ENCODE peak calls at places on chromosomes 16 and 17, in ten cellular contexts. J is A673, W is COR-L47, L is A549, C is fibroblast of lung, N is HT-29, G is brain microvascular endothelial cell, I is mesendoderm, E is NT2/D1, K is tibial nerve. T is an unnamed sample.

GRCh38 chr17:43662432-43663141 is 865 bp upstream of the MEOX1 start:
- DNase-seq in I (no peak), L (no peak), W (no peak), K (no peak), N (no peak), J (no peak), G (no peak), C (peak), E (no peak), T (no peak)

GRCh38 chr16:89116341-89117238 is 22.9 kb downstream of the ACSF3 start:
- DNase-seq in I (no peak), C (no peak), J (no peak), G (no peak), E (no peak), N (no peak), L (no peak), W (no peak), K (no peak), T (no peak)

GRCh38 chr17:61809816-61810392 is 53.4 kb downstream of the BRIP1 start:
- DNase-seq in L (no peak), K (no peak), N (peak), W (no peak), I (no peak), C (peak), G (peak), E (no peak), J (peak), T (peak)

GRCh38 chr16:12079411-12079965 is 103.0 kb downstream of the SNX29 start:
- DNase-seq in W (no peak), J (no peak), I (no peak), E (no peak), G (no peak), L (no peak), K (no peak), C (no peak), N (peak), T (no peak)

GRCh38 chr16:82612263-82612662 is 14.5 kb upstream of the CDH13 start:
- DNase-seq in J (no peak), C (no peak), G (no peak), K (no peak), I (no peak), E (no peak), L (no peak), N (no peak), W (no peak), T (peak)

GRCh38 chr16:2026461-2027023 is at the start of gene NHERF2:
- DNase-seq in G (no peak), W (no peak), K (no peak), E (no peak), I (no peak), J (peak), L (no peak), C (no peak), N (no peak), T (peak)

GRCh38 chr17:60139438-60140285 is 10.1 kb upstream of the CA4 start:
- DNase-seq in W (no peak), K (peak), N (no peak), J (peak), E (no peak), C (peak), I (peak), L (peak), G (peak), T (peak)

GRCh38 chr17:28228109-28228840 is 90.7 kb upstream of the TMEM97 start:
- DNase-seq in K (no peak), L (peak), G (no peak), E (no peak), N (no peak), W (no peak), I (peak), J (peak), C (no peak), T (peak)

GRCh38 chr16:14302031-14302398 is 230.9 kb downstream of the MRTFB start:
- DNase-seq in C (peak), G (no peak), L (peak), W (no peak), E (no peak), N (peak), I (peak), J (no peak), K (no peak), T (peak)

GRCh38 chr17:50265212-50265611 is 9.1 kb upstream of the TMEM92 start:
- DNase-seq in I (no peak), N (no peak), E (no peak), C (no peak), J (no peak), L (no peak), K (no peak), W (no peak), G (no peak), T (no peak)

GRCh38 chr17:40903129-40903847 is 18.2 kb upstream of the KRT20 start:
- DNase-seq in K (no peak), I (no peak), J (peak), E (no peak), W (no peak), N (peak), L (peak), G (peak), C (peak), T (no peak)

GRCh38 chr17:49872776-49873377 is 25.0 kb upstream of the TAC4 start:
- DNase-seq in C (no peak), J (no peak), G (no peak), I (no peak), L (no peak), E (no peak), W (no peak), K (no peak), N (no peak), T (no peak)

GRCh38 chr17:42071810-42072209 is 21.4 kb upstream of the C17orf113 start:
- DNase-seq in C (no peak), L (no peak), N (no peak), E (no peak), W (no peak), G (no peak), K (no peak), I (no peak), J (no peak), T (no peak)

GRCh38 chr16:80931985-80932720 is 74.5 kb downstream of the CMC2 start:
- DNase-seq in C (peak), J (peak), L (peak), W (no peak), E (peak), G (peak), I (peak), K (peak), N (peak), T (no peak)

GRCh38 chr17:348692-349425 is 3.7 kb downstream of the RPH3AL start:
- DNase-seq in G (no peak), I (no peak), N (peak), W (peak), E (no peak), C (peak), L (peak), J (no peak), K (peak), T (peak)

GRCh38 chr16:27377666-27378485 is 24.1 kb upstream of the IL21R start:
- DNase-seq in K (no peak), N (no peak), W (no peak), J (no peak), C (no peak), L (no peak), G (no peak), I (no peak), E (no peak), T (no peak)

GRCh38 chr16:12459401-12459791 is 344.3 kb downstream of the CPPED1 start:
- DNase-seq in I (no peak), C (no peak), N (no peak), W (no peak), K (no peak), G (no peak), L (no peak), E (no peak), J (no peak), T (no peak)

GRCh38 chr16:24523569-24523968 is 15.8 kb upstream of the RBBP6 start:
- DNase-seq in L (peak), I (peak), G (no peak), E (no peak), K (no peak), C (no peak), N (no peak), W (no peak), J (no peak), T (no peak)

GRCh38 chr17:75695141-75695829 is 26.0 kb upstream of the ITGB4 start:
- DNase-seq in W (no peak), G (no peak), K (no peak), N (no peak), J (no peak), E (no peak), I (no peak), C (peak), L (peak), T (no peak)

GRCh38 chr17:67376509-67376891 is 581 bp upstream of the PITPNC1 start:
- DNase-seq in W (no peak), I (no peak), E (no peak), K (peak), G (peak), L (no peak), N (peak), C (peak), J (no peak), T (no peak)

GRCh38 chr16:89581861-89582563 is 6.5 kb downstream of the CPNE7 start:
- DNase-seq in E (no peak), I (no peak), G (no peak), K (no peak), L (peak), J (no peak), N (peak), W (no peak), C (peak), T (no peak)

GRCh38 chr16:49514391-49514980 is 140.9 kb downstream of the C16orf78 start:
- DNase-seq in W (no peak), J (peak), C (no peak), E (no peak), L (no peak), K (no peak), I (no peak), N (no peak), G (no peak), T (no peak)

GRCh38 chr17:77058016-77058415 is 82.8 kb upstream of the SEC14L1 start:
- DNase-seq in W (no peak), L (no peak), C (no peak), I (no peak), E (no peak), G (no peak), K (no peak), N (no peak), J (no peak), T (peak)

GRCh38 chr16:70429888-70430666 is 8.8 kb downstream of the ST3GAL2 start:
- DNase-seq in K (no peak), W (no peak), C (no peak), G (no peak), L (no peak), E (no peak), N (no peak), J (no peak), I (no peak), T (no peak)

GRCh38 chr17:56172517-56172982 is 19.3 kb downstream of the ANKFN1 start:
- DNase-seq in L (no peak), W (no peak), C (no peak), E (no peak), G (no peak), I (peak), K (no peak), N (peak), J (peak), T (no peak)

GRCh38 chr16:30644334-30644830 is 6.4 kb upstream of the PRR14 start:
- DNase-seq in K (no peak), I (no peak), E (no peak), C (no peak), L (no peak), J (no peak), W (no peak), N (no peak), G (no peak), T (no peak)

GRCh38 chr17:59505610-59506276 is 59.7 kb upstream of the DHX40 start:
- DNase-seq in K (no peak), C (peak), E (no peak), J (no peak), L (no peak), G (no peak), W (no peak), N (no peak), I (peak), T (no peak)

GRCh38 chr17:5097101-5097834 is 14.4 kb downstream of the ZNF232 start:
- DNase-seq in C (no peak), E (peak), I (peak), J (peak), L (no peak), N (no peak), G (no peak), W (no peak), K (peak), T (no peak)

GRCh38 chr17:5236871-5237540 is 2.3 kb upstream of the SCIMP start:
- DNase-seq in K (no peak), J (no peak), W (no peak), N (no peak), I (no peak), C (no peak), G (no peak), L (no peak), E (no peak), T (peak)

GRCh38 chr17:29107933-29108805 is 65.2 kb downstream of the PIPOX start:
- DNase-seq in N (peak), W (no peak), J (no peak), I (peak), G (no peak), L (peak), C (peak), E (no peak), K (no peak), T (no peak)

GRCh38 chr17:49201481-49201927 is 8.9 kb downstream of the GNGT2 start:
- DNase-seq in C (peak), E (no peak), J (no peak), N (no peak), G (peak), W (no peak), I (no peak), K (no peak), L (no peak), T (no peak)

GRCh38 chr16:85645021-85645589 is 32.0 kb downstream of the GSE1 start:
- DNase-seq in W (no peak), G (no peak), J (no peak), E (no peak), C (no peak), N (peak), L (no peak), K (no peak), I (no peak), T (no peak)